ENCODE peak calls at places on chromosomes 13 and 19, in four cellular contexts. One of them, this sample, is unnamed.

GRCh38 chr13:30493670-30494381 is 28.1 kb upstream of the HMGB1 start:
- DNase-seq in NB4: no peak
- DNase-seq in AG04450: no peak
- DNase-seq in psoas muscle: no peak
- DNase-seq in this sample: no peak

GRCh38 chr13:36862002-36862706 is 43.1 kb downstream of the RFXAP start:
- DNase-seq in NB4: no peak
- DNase-seq in AG04450: no peak
- DNase-seq in psoas muscle: no peak
- DNase-seq in this sample: no peak

GRCh38 chr19:6611441-6611852 is 20.5 kb upstream of the CD70 start:
- DNase-seq in NB4: no peak
- DNase-seq in AG04450: no peak
- DNase-seq in psoas muscle: no peak
- DNase-seq in this sample: no peak

GRCh38 chr19:34327851-34328250 is 37.1 kb upstream of the GPI start:
- DNase-seq in NB4: no peak
- DNase-seq in AG04450: no peak
- DNase-seq in psoas muscle: no peak
- DNase-seq in this sample: no peak

GRCh38 chr19:47032171-47032811 is 12.7 kb downstream of the NPAS1 start:
- DNase-seq in NB4: peak
- DNase-seq in AG04450: no peak
- DNase-seq in psoas muscle: no peak
- DNase-seq in this sample: peak

GRCh38 chr13:47546963-47547345 is 454.1 kb downstream of the SUCLA2 start:
- DNase-seq in NB4: no peak
- DNase-seq in AG04450: no peak
- DNase-seq in psoas muscle: no peak
- DNase-seq in this sample: no peak

GRCh38 chr13:57948884-57949283 is 317.3 kb downstream of the PCDH17 start:
- DNase-seq in NB4: no peak
- DNase-seq in AG04450: no peak
- DNase-seq in psoas muscle: no peak
- DNase-seq in this sample: no peak

GRCh38 chr13:72246396-72246795 is 379.4 kb upstream of the DACH1 start:
- DNase-seq in NB4: no peak
- DNase-seq in AG04450: no peak
- DNase-seq in psoas muscle: no peak
- DNase-seq in this sample: no peak

GRCh38 chr13:106373989-106374572 is 161.4 kb downstream of the EFNB2 start:
- DNase-seq in NB4: peak
- DNase-seq in AG04450: no peak
- DNase-seq in psoas muscle: no peak
- DNase-seq in this sample: peak

GRCh38 chr19:40443131-40443929 is 805 bp downstream of the SERTAD3 start:
- DNase-seq in NB4: peak
- DNase-seq in AG04450: peak
- DNase-seq in psoas muscle: peak
- DNase-seq in this sample: peak

GRCh38 chr13:69769637-69770036 is 338.0 kb upstream of the ATXN8OS start:
- DNase-seq in NB4: no peak
- DNase-seq in AG04450: no peak
- DNase-seq in psoas muscle: no peak
- DNase-seq in this sample: no peak

GRCh38 chr13:65585346-65585745 is 1644.8 kb downstream of the PCDH9 start:
- DNase-seq in NB4: no peak
- DNase-seq in AG04450: no peak
- DNase-seq in psoas muscle: no peak
- DNase-seq in this sample: no peak

GRCh38 chr19:35847911-35848310 is 4.4 kb downstream of the NPHS1 start:
- DNase-seq in NB4: no peak
- DNase-seq in AG04450: no peak
- DNase-seq in psoas muscle: no peak
- DNase-seq in this sample: no peak

GRCh38 chr13:74246398-74246975 is 112.3 kb upstream of the KLF12 start:
- DNase-seq in NB4: no peak
- DNase-seq in AG04450: no peak
- DNase-seq in psoas muscle: no peak
- DNase-seq in this sample: no peak

GRCh38 chr13:52786747-52787146 is 47.1 kb upstream of the CNMD start:
- DNase-seq in NB4: no peak
- DNase-seq in AG04450: no peak
- DNase-seq in psoas muscle: no peak
- DNase-seq in this sample: no peak

GRCh38 chr19:10517361-10517759 is at the start of gene S1PR5:
- DNase-seq in NB4: no peak
- DNase-seq in AG04450: no peak
- DNase-seq in psoas muscle: no peak
- DNase-seq in this sample: no peak

GRCh38 chr13:19596960-19597361 is 35.6 kb upstream of the TPTE2 start:
- DNase-seq in NB4: peak
- DNase-seq in AG04450: no peak
- DNase-seq in psoas muscle: no peak
- DNase-seq in this sample: no peak

GRCh38 chr13:69912576-69913074 is 195.0 kb upstream of the ATXN8OS start:
- DNase-seq in NB4: no peak
- DNase-seq in AG04450: no peak
- DNase-seq in psoas muscle: no peak
- DNase-seq in this sample: no peak

GRCh38 chr13:20174656-20175405 is 14.0 kb upstream of the GJA3 start:
- DNase-seq in NB4: peak
- DNase-seq in AG04450: peak
- DNase-seq in psoas muscle: peak
- DNase-seq in this sample: peak

GRCh38 chr19:44072543-44073401 is 813 bp downstream of the ZNF284 start:
- DNase-seq in NB4: peak
- DNase-seq in AG04450: no peak
- DNase-seq in psoas muscle: no peak
- DNase-seq in this sample: no peak

GRCh38 chr19:49442793-49443365 is 1.6 kb upstream of the SLC17A7 start:
- DNase-seq in NB4: peak
- DNase-seq in AG04450: peak
- DNase-seq in psoas muscle: peak
- DNase-seq in this sample: peak

GRCh38 chr13:73158851-73159250 is 100.0 kb downstream of the KLF5 start:
- DNase-seq in NB4: no peak
- DNase-seq in AG04450: peak
- DNase-seq in psoas muscle: no peak
- DNase-seq in this sample: no peak

GRCh38 chr13:77859450-77859849 is 59.2 kb downstream of the EDNRB start:
- DNase-seq in NB4: no peak
- DNase-seq in AG04450: peak
- DNase-seq in psoas muscle: peak
- DNase-seq in this sample: no peak

GRCh38 chr13:47251771-47252170 is 354.9 kb upstream of the HTR2A start:
- DNase-seq in NB4: no peak
- DNase-seq in AG04450: no peak
- DNase-seq in psoas muscle: no peak
- DNase-seq in this sample: no peak

GRCh38 chr13:107835339-107836018 is 379.9 kb downstream of the LIG4 start:
- DNase-seq in NB4: peak
- DNase-seq in AG04450: peak
- DNase-seq in psoas muscle: no peak
- DNase-seq in this sample: no peak

GRCh38 chr13:112837371-112838037 is 131.5 kb upstream of the MCF2L start:
- DNase-seq in NB4: no peak
- DNase-seq in AG04450: no peak
- DNase-seq in psoas muscle: no peak
- DNase-seq in this sample: no peak

GRCh38 chr13:73366241-73366640 is 307.4 kb downstream of the KLF5 start:
- DNase-seq in NB4: no peak
- DNase-seq in AG04450: no peak
- DNase-seq in psoas muscle: no peak
- DNase-seq in this sample: no peak

GRCh38 chr13:74067818-74068217 is 66.4 kb downstream of the KLF12 start:
- DNase-seq in NB4: no peak
- DNase-seq in AG04450: no peak
- DNase-seq in psoas muscle: no peak
- DNase-seq in this sample: no peak

GRCh38 chr13:29964181-29964845 is 113.9 kb upstream of the UBL3 start:
- DNase-seq in NB4: no peak
- DNase-seq in AG04450: no peak
- DNase-seq in psoas muscle: no peak
- DNase-seq in this sample: peak

GRCh38 chr19:42284641-42285341 is 15.7 kb downstream of the CIC start:
- DNase-seq in NB4: no peak
- DNase-seq in AG04450: no peak
- DNase-seq in psoas muscle: peak
- DNase-seq in this sample: peak

GRCh38 chr13:45916036-45916435 is 64.5 kb upstream of the SIAH3 start:
- DNase-seq in NB4: no peak
- DNase-seq in AG04450: no peak
- DNase-seq in psoas muscle: no peak
- DNase-seq in this sample: no peak

GRCh38 chr19:33124207-33125098 is 7.5 kb upstream of the WDR88 start:
- DNase-seq in NB4: peak
- DNase-seq in AG04450: no peak
- DNase-seq in psoas muscle: no peak
- DNase-seq in this sample: no peak

GRCh38 chr13:76791290-76791664 is 94.9 kb downstream of the KCTD12 start:
- DNase-seq in NB4: no peak
- DNase-seq in AG04450: no peak
- DNase-seq in psoas muscle: no peak
- DNase-seq in this sample: no peak

GRCh38 chr13:98280176-98280510 is 103.1 kb upstream of the RNF113B start:
- DNase-seq in NB4: no peak
- DNase-seq in AG04450: no peak
- DNase-seq in psoas muscle: no peak
- DNase-seq in this sample: no peak

GRCh38 chr19:35478794-35479193 is 11.5 kb downstream of the KRTDAP start:
- DNase-seq in NB4: no peak
- DNase-seq in AG04450: no peak
- DNase-seq in psoas muscle: no peak
- DNase-seq in this sample: no peak

GRCh38 chr19:12841094-12841493 is 2.8 kb downstream of the MAST1 start:
- DNase-seq in NB4: no peak
- DNase-seq in AG04450: no peak
- DNase-seq in psoas muscle: peak
- DNase-seq in this sample: peak

GRCh38 chr13:21674271-21675009 is 3.6 kb downstream of the FGF9 start:
- DNase-seq in NB4: peak
- DNase-seq in AG04450: no peak
- DNase-seq in psoas muscle: peak
- DNase-seq in this sample: no peak

GRCh38 chr19:1855040-1855827 is 7.0 kb upstream of the REXO1 start:
- DNase-seq in NB4: peak
- DNase-seq in AG04450: peak
- DNase-seq in psoas muscle: peak
- DNase-seq in this sample: peak
- H3K4me3 ChIP-seq in NB4: peak
- H3K4me3 ChIP-seq in AG04450: peak
- H3K4me3 ChIP-seq in psoas muscle: peak
- H3K4me3 ChIP-seq in this sample: peak

GRCh38 chr19:57552432-57552831 is 7.2 kb downstream of the ZNF550 start:
- DNase-seq in NB4: no peak
- DNase-seq in AG04450: no peak
- DNase-seq in psoas muscle: no peak
- DNase-seq in this sample: no peak
- TF ChIP-seq CTCF in NB4: no peak
- TF ChIP-seq CTCF in AG04450: no peak
- TF ChIP-seq CTCF in psoas muscle: no peak
- TF ChIP-seq CTCF in this sample: no peak

GRCh38 chr19:3189702-3190469 is 4.2 kb downstream of the NCLN start:
- DNase-seq in NB4: no peak
- DNase-seq in AG04450: no peak
- DNase-seq in psoas muscle: no peak
- DNase-seq in this sample: no peak
- H3K4me3 ChIP-seq in NB4: no peak
- H3K4me3 ChIP-seq in AG04450: no peak
- H3K4me3 ChIP-seq in psoas muscle: no peak
- H3K4me3 ChIP-seq in this sample: no peak

DNA sequence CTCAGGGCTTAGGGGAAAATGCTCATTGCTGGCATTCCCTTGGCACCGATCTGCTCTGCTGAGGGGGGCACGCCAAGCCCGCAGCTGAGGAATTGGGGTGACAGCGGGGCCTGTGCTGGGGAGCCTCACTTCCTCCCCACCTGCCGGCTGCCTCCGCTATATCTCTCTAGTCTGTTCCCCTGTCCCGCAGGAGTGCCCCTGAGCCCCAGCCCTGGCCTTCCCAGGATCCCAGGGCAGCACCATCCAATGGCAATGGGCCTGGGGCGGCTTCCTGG is 9.5 kb downstream of the STXBP2 start:
- DNase-seq in NB4: no peak
- DNase-seq in AG04450: no peak
- DNase-seq in psoas muscle: no peak
- DNase-seq in this sample: no peak
- TF ChIP-seq CTCF in NB4: no peak
- TF ChIP-seq CTCF in AG04450: no peak
- TF ChIP-seq CTCF in psoas muscle: no peak
- TF ChIP-seq CTCF in this sample: no peak

DNA sequence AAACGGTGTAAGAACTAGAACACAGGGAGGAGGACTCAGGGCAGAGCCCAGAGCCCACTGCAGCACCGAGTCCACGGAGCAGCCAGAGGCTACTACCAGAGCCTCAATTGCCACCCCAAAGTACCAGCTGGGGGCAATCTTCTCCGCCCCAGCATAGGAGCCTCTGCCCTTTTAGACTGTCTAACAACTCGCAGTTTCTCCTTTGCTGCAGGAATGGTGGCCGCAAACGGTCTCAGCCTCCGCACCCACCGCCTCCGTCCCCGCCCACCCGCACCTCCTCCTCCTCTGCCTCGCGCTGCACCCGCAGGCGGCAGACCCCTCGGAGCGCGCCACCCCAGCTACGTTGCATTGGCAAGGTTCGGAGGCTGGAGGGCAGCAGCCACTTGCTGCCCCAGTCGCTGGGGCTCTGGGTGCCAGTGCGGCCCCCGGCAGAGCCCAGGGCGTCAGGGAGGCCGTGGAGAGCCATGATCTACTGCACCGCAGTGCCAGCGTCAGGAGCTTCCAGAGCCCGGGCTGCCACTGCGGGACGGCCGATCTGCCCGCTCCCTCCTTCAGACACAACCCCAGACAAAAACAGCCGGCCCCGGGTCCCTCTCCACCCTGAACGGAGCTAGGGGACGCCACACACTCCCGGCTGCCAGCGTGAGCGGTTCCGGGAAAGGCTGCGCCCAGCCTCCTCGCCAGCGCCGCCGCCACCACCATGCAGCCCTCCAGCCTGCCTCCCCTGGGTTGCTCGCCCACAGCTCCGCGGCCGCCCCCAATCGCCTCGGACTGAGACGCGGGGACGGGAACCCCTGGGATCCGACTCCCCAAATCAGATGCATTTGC is 1.8 kb downstream of the FGF14 start:
- DNase-seq in NB4: no peak
- DNase-seq in AG04450: no peak
- DNase-seq in psoas muscle: peak
- DNase-seq in this sample: no peak
- H3K4me3 ChIP-seq in NB4: no peak
- H3K4me3 ChIP-seq in AG04450: peak
- H3K4me3 ChIP-seq in psoas muscle: peak
- H3K4me3 ChIP-seq in this sample: no peak

GRCh38 chr13:23567792-23568480 is 2.3 kb upstream of the TNFRSF19 start:
- DNase-seq in NB4: no peak
- DNase-seq in AG04450: no peak
- DNase-seq in psoas muscle: no peak
- DNase-seq in this sample: peak
- TF ChIP-seq CTCF in NB4: no peak
- TF ChIP-seq CTCF in AG04450: no peak
- TF ChIP-seq CTCF in psoas muscle: peak
- TF ChIP-seq CTCF in this sample: peak